ENCODE peak calls at places on chromosomes 3 and 15, in five cellular contexts. R, W, K, D and C are unnamed samples.

GRCh38 chr3:4071481-4072184 is 231.5 kb upstream of the SETMAR start:
- DNase-seq in R (no peak), W (no peak), K (no peak), D (no peak), C (peak)

GRCh38 chr15:27486676-27487290 is 515.8 kb downstream of the GABRG3 start:
- DNase-seq in K (no peak), R (no peak), W (no peak), D (no peak), C (no peak)

GRCh38 chr15:98727115-98728040 is 79.0 kb downstream of the IGF1R start:
- DNase-seq in D (peak), K (no peak), W (peak), R (peak), C (no peak)

GRCh38 chr3:46030626-46031025 is 3.3 kb upstream of the XCR1 start:
- DNase-seq in D (no peak), W (no peak), K (no peak), R (no peak), C (no peak)

GRCh38 chr3:72448858-72449257 is 399.4 kb downstream of the SHQ1 start:
- DNase-seq in D (peak), W (no peak), R (no peak), K (peak), C (no peak)

GRCh38 chr3:179321585-179322322 is 1.1 kb upstream of the ZNF639 start:
- DNase-seq in W (no peak), R (no peak), D (peak), K (peak), C (peak)

GRCh38 chr3:51942603-51943450 is 664 bp downstream of the PARP3 start:
- DNase-seq in K (peak), W (no peak), D (peak), R (peak), C (peak)

GRCh38 chr3:126711361-126711760 is 7.3 kb downstream of the CHCHD6 start:
- DNase-seq in K (no peak), R (no peak), D (peak), W (no peak), C (no peak)

GRCh38 chr3:53161345-53161819 is 373 bp downstream of the PRKCD start:
- DNase-seq in D (peak), K (peak), W (no peak), R (no peak), C (no peak)

GRCh38 chr3:55402886-55403605 is 84.1 kb downstream of the WNT5A start:
- DNase-seq in W (no peak), D (peak), R (no peak), K (no peak), C (no peak)

GRCh38 chr3:20930034-20930433 is 744.0 kb upstream of the SGO1 start:
- DNase-seq in W (no peak), D (peak), K (peak), R (no peak), C (peak)

GRCh38 chr3:134824676-134825290 is 29.7 kb downstream of the EPHB1 start:
- DNase-seq in W (peak), K (no peak), R (no peak), D (no peak), C (no peak)

GRCh38 chr15:58243083-58243482 is 104.9 kb downstream of the AQP9 start:
- DNase-seq in K (no peak), W (no peak), R (no peak), D (no peak), C (no peak)

GRCh38 chr15:48928877-48929538 is 34.7 kb downstream of the SHC4 start:
- DNase-seq in K (no peak), D (no peak), R (no peak), W (no peak), C (no peak)

GRCh38 chr3:69998759-69999158 is 774 bp upstream of the SAMMSON start:
- DNase-seq in K (no peak), D (no peak), W (no peak), R (no peak), C (no peak)

GRCh38 chr3:156492801-156493261 is 62.1 kb downstream of the SSR3 start:
- DNase-seq in D (no peak), K (no peak), W (no peak), R (no peak), C (no peak)

GRCh38 chr3:43207628-43208085 is 78.7 kb upstream of the SNRK start:
- DNase-seq in W (no peak), R (no peak), D (peak), K (no peak), C (no peak)

GRCh38 chr3:170482199-170482598 is 63.5 kb downstream of the CLDN11 start:
- DNase-seq in D (no peak), K (no peak), R (no peak), W (no peak), C (no peak)

GRCh38 chr3:156389151-156389760 is 165.7 kb downstream of the SSR3 start:
- DNase-seq in D (peak), K (no peak), R (no peak), W (no peak), C (no peak)

GRCh38 chr3:128482175-128482856 is 10.7 kb downstream of the GATA2 start:
- DNase-seq in D (peak), W (no peak), R (no peak), K (no peak), C (peak)

GRCh38 chr15:90716976-90717821 is at the start of gene BLM:
- DNase-seq in D (peak), K (peak), W (peak), R (peak), C (peak)
- TF ChIP-seq CTCF in D (peak), K (peak), W (peak), R (no peak), C (no peak)

GRCh38 chr15:96337991-96338771 is 7.7 kb downstream of the NR2F2 start:
- DNase-seq in W (no peak), R (no peak), K (no peak), D (peak), C (no peak)

GRCh38 chr15:96340348-96340610 is 9.8 kb downstream of the NR2F2 start:
- DNase-seq in D (no peak), R (no peak), W (no peak), K (no peak), C (no peak)

GRCh38 chr15:96337354-96337990 is 7.0 kb downstream of the NR2F2 start:
- DNase-seq in K (no peak), D (peak), W (no peak), R (no peak), C (no peak)

GRCh38 chr15:96339662-96340347 is 9.3 kb downstream of the NR2F2 start:
- DNase-seq in W (no peak), K (no peak), D (peak), R (no peak), C (no peak)

DNA sequence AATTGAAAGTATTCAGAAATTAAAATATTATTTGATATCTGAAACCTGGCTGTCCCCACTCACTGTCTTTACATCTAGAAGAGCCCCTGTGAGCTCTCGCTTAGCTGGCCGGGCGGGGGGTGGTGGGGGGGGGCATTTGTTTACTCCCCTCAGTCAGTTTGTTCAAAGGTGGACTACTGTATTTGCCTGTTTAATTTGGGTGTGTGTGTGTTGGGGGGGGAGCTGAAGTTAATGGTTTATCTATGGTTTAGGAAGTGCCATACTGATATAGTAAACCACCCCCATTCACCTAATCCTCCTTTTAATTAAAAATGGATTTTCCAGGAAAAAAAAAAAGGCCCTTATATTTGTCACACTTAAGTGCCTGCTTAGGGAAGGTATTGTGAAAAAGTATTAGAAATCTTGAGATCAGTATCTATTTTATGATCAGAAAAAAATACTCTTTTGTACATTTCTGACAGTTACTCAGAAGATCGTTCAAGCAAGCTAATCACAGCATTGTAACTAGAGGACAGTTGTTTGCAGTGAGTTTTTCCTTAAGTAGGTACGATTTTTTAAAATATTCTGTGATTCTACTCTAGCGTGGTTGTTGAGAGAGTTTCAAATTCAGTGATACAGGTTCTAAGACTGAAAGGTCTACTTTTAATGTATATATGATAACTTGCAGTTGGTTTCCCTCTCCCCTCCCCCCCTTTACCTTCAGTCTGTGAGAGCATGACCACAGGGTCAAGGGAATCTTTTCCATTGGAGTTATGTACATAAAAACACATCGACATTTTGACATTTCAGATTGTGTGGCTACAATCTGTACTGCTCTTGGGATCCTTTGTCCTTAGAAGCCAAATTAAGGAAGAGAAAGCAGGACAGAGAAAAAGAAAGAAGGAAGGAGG is 8.5 kb downstream of the NR2F2 start:
- DNase-seq in K (peak), D (peak), R (no peak), W (no peak), C (no peak)
- H3K4me3 ChIP-seq in K (peak), D (peak), R (peak), W (peak), C (no peak)

GRCh38 chr3:161366067-161366466 is 5.2 kb downstream of the SPTSSB start:
- DNase-seq in W (no peak), R (no peak), D (no peak), K (no peak), C (no peak)

GRCh38 chr3:161369531-161369930 is 1.8 kb downstream of the SPTSSB start:
- DNase-seq in K (no peak), W (no peak), R (no peak), D (no peak), C (no peak)

GRCh38 chr3:161372321-161373260 is 1.3 kb upstream of the SPTSSB start:
- DNase-seq in R (peak), K (no peak), W (no peak), D (peak), C (peak)

GRCh38 chr3:161371441-161372320 is at the start of gene SPTSSB:
- DNase-seq in K (peak), D (peak), W (no peak), R (peak), C (peak)
- TF ChIP-seq CTCF in K (no peak), D (peak), W (no peak), R (no peak), C (peak)

GRCh38 chr15:86660012-86660411 is 580.3 kb downstream of the AGBL1 start:
- DNase-seq in W (no peak), K (no peak), R (no peak), D (no peak), C (no peak)
- H3K4me3 ChIP-seq in W (no peak), K (no peak), R (no peak), D (no peak), C (no peak)

DNA sequence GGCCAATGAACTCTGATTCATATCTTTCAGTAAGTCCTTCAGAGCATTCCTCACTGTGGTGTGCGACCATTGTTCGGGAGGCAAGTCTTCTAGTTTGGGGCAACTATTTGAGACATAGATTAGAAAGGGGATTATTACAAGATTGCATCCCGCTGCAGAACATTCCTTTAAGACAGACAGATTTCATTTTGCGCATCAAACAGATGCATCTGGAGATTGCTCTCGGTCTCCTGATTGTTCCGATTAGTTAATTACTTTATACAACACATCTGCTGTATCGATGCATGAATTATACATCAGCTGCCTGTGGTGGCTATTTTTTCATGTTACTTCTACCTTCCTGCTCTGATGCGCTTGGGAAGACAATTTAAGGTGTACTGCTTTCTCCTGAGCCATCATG is 10.0 kb downstream of the SATB1 start:
- DNase-seq in W (no peak), K (no peak), D (no peak), R (no peak), C (no peak)
- TF ChIP-seq CTCF in W (no peak), K (no peak), D (no peak), R (no peak), C (no peak)

GRCh38 chr15:24777307-24777706 is 101.7 kb downstream of the NPAP1 start:
- DNase-seq in W (no peak), R (no peak), K (no peak), D (no peak), C (no peak)

GRCh38 chr15:24772709-24773373 is 97.3 kb downstream of the NPAP1 start:
- DNase-seq in D (peak), R (peak), K (peak), W (peak), C (peak)

GRCh38 chr15:24766511-24767133 is 91.0 kb downstream of the NPAP1 start:
- DNase-seq in K (no peak), W (no peak), R (no peak), D (no peak), C (no peak)

DNA sequence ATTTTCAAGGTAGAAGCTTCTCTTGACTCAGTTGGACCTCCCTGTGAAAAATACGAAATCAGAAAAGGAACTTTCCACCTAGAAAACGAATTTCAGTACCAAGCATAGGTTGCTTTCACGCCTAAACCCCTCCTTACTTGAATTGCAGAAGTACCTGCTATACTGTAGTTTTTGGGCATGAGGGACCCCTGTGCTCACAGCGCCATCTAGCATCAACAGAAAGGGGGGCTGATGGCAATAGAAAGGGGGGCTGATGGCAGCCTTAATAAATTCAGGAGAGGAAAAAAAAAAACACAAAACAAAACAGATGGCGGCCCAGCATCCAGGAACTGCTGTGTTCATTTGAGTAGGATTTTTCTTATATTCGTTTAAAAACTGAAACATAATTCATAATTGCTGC is 96.7 kb downstream of the NPAP1 start:
- DNase-seq in R (no peak), K (no peak), W (no peak), D (no peak), C (no peak)
- H3K4me3 ChIP-seq in R (no peak), K (no peak), W (peak), D (peak), C (peak)

GRCh38 chr15:67776600-67776999 is 48.7 kb upstream of the SKOR1 start:
- DNase-seq in K (no peak), D (peak), W (no peak), R (no peak), C (no peak)
- TF ChIP-seq CTCF in K (no peak), D (no peak), W (no peak), R (no peak), C (no peak)